ENCODE peak calls at places on chromosomes 11 and 22, in eight cellular contexts. One of them, this sample, is unnamed.
A peak's percentile ranks its signal among the peaks of the same experiment; 100 is the strongest.

GRCh38 chr22:36334838-36335603 is 52.7 kb downstream of the MYH9 start:
- DNase-seq in islet precursor cell: peak; percentile 79
- DNase-seq in GM19239: no peak
- DNase-seq in coronary artery: no peak
- DNase-seq in spleen: peak; percentile 81
- DNase-seq in stimulated activated CD4-positive, alpha-beta T cell treated with anti-CD3 and anti-CD28 coated beads, Interleukin-2, amount 100 ng/mL, for 24 hours: peak; percentile 47
- DNase-seq in MM.1S: no peak
- DNase-seq in endothelial cell: no peak
- DNase-seq in this sample: no peak

GRCh38 chr22:50730941-50731661 is 6.9 kb upstream of the ACR start:
- DNase-seq in islet precursor cell: no peak
- DNase-seq in GM19239: no peak
- DNase-seq in coronary artery: no peak
- DNase-seq in spleen: peak; percentile 74
- DNase-seq in stimulated activated CD4-positive, alpha-beta T cell treated with anti-CD3 and anti-CD28 coated beads, Interleukin-2, amount 100 ng/mL, for 24 hours: no peak
- DNase-seq in MM.1S: no peak
- DNase-seq in endothelial cell: no peak
- DNase-seq in this sample: peak; percentile 90

GRCh38 chr22:32854351-32854804 is 52.9 kb downstream of the TIMP3 start:
- DNase-seq in islet precursor cell: no peak
- DNase-seq in GM19239: no peak
- DNase-seq in coronary artery: no peak
- DNase-seq in spleen: no peak
- DNase-seq in stimulated activated CD4-positive, alpha-beta T cell treated with anti-CD3 and anti-CD28 coated beads, Interleukin-2, amount 100 ng/mL, for 24 hours: no peak
- DNase-seq in MM.1S: no peak
- DNase-seq in endothelial cell: no peak
- DNase-seq in this sample: no peak

GRCh38 chr11:46391578-46392420 is at the start of gene CHRM4:
- DNase-seq in islet precursor cell: peak; percentile 88
- DNase-seq in GM19239: peak; percentile 53
- DNase-seq in coronary artery: no peak
- DNase-seq in spleen: peak; percentile 75
- DNase-seq in stimulated activated CD4-positive, alpha-beta T cell treated with anti-CD3 and anti-CD28 coated beads, Interleukin-2, amount 100 ng/mL, for 24 hours: no peak
- DNase-seq in MM.1S: no peak
- DNase-seq in endothelial cell: peak; percentile 64
- DNase-seq in this sample: no peak

GRCh38 chr22:37077802-37078448 is 26.4 kb downstream of the KCTD17 start:
- DNase-seq in islet precursor cell: peak; percentile 77
- DNase-seq in GM19239: peak; percentile 90
- DNase-seq in coronary artery: no peak
- DNase-seq in spleen: peak; percentile 93
- DNase-seq in stimulated activated CD4-positive, alpha-beta T cell treated with anti-CD3 and anti-CD28 coated beads, Interleukin-2, amount 100 ng/mL, for 24 hours: peak; percentile 92
- DNase-seq in MM.1S: peak; percentile 48
- DNase-seq in endothelial cell: peak; percentile 84
- DNase-seq in this sample: no peak

GRCh38 chr11:14904745-14905103 is 12.7 kb upstream of the CYP2R1 start:
- DNase-seq in islet precursor cell: peak; percentile 81
- DNase-seq in GM19239: peak; percentile 43
- DNase-seq in coronary artery: peak; percentile 77
- DNase-seq in spleen: peak; percentile 97
- DNase-seq in stimulated activated CD4-positive, alpha-beta T cell treated with anti-CD3 and anti-CD28 coated beads, Interleukin-2, amount 100 ng/mL, for 24 hours: peak; percentile 89
- DNase-seq in MM.1S: peak; percentile 79
- DNase-seq in endothelial cell: peak; percentile 87
- DNase-seq in this sample: no peak

GRCh38 chr22:45308624-45309421 is 911 bp upstream of the FAM118A start:
- DNase-seq in islet precursor cell: no peak
- DNase-seq in GM19239: no peak
- DNase-seq in coronary artery: no peak
- DNase-seq in spleen: peak; percentile 87
- DNase-seq in stimulated activated CD4-positive, alpha-beta T cell treated with anti-CD3 and anti-CD28 coated beads, Interleukin-2, amount 100 ng/mL, for 24 hours: peak; percentile 33
- DNase-seq in MM.1S: no peak
- DNase-seq in endothelial cell: no peak
- DNase-seq in this sample: no peak

GRCh38 chr11:35649984-35650383 is 12.6 kb upstream of the TRIM44 start:
- DNase-seq in islet precursor cell: no peak
- DNase-seq in GM19239: no peak
- DNase-seq in coronary artery: no peak
- DNase-seq in spleen: no peak
- DNase-seq in stimulated activated CD4-positive, alpha-beta T cell treated with anti-CD3 and anti-CD28 coated beads, Interleukin-2, amount 100 ng/mL, for 24 hours: no peak
- DNase-seq in MM.1S: no peak
- DNase-seq in endothelial cell: no peak
- DNase-seq in this sample: no peak

GRCh38 chr11:16611395-16612233 is 126.8 kb upstream of the C11orf58 start:
- DNase-seq in islet precursor cell: peak; percentile 75
- DNase-seq in GM19239: no peak
- DNase-seq in coronary artery: no peak
- DNase-seq in spleen: no peak
- DNase-seq in stimulated activated CD4-positive, alpha-beta T cell treated with anti-CD3 and anti-CD28 coated beads, Interleukin-2, amount 100 ng/mL, for 24 hours: no peak
- DNase-seq in MM.1S: no peak
- DNase-seq in endothelial cell: no peak
- DNase-seq in this sample: no peak

GRCh38 chr22:26403827-26404226 is 25.2 kb upstream of the ASPHD2 start:
- DNase-seq in islet precursor cell: no peak
- DNase-seq in GM19239: no peak
- DNase-seq in coronary artery: no peak
- DNase-seq in spleen: no peak
- DNase-seq in stimulated activated CD4-positive, alpha-beta T cell treated with anti-CD3 and anti-CD28 coated beads, Interleukin-2, amount 100 ng/mL, for 24 hours: no peak
- DNase-seq in MM.1S: no peak
- DNase-seq in endothelial cell: no peak
- DNase-seq in this sample: no peak

GRCh38 chr11:126992065-126992803 is 8.3 kb downstream of the KIRREL3 start:
- DNase-seq in islet precursor cell: peak; percentile 78
- DNase-seq in GM19239: no peak
- DNase-seq in coronary artery: no peak
- DNase-seq in spleen: no peak
- DNase-seq in stimulated activated CD4-positive, alpha-beta T cell treated with anti-CD3 and anti-CD28 coated beads, Interleukin-2, amount 100 ng/mL, for 24 hours: no peak
- DNase-seq in MM.1S: no peak
- DNase-seq in endothelial cell: no peak
- DNase-seq in this sample: no peak

GRCh38 chr11:87215236-87215635 is 177.5 kb downstream of the TMEM135 start:
- DNase-seq in islet precursor cell: no peak
- DNase-seq in GM19239: no peak
- DNase-seq in coronary artery: no peak
- DNase-seq in spleen: no peak
- DNase-seq in stimulated activated CD4-positive, alpha-beta T cell treated with anti-CD3 and anti-CD28 coated beads, Interleukin-2, amount 100 ng/mL, for 24 hours: no peak
- DNase-seq in MM.1S: no peak
- DNase-seq in endothelial cell: no peak
- DNase-seq in this sample: no peak

GRCh38 chr11:30150425-30150824 is 80.4 kb upstream of the FSHB start:
- DNase-seq in islet precursor cell: no peak
- DNase-seq in GM19239: no peak
- DNase-seq in coronary artery: no peak
- DNase-seq in spleen: no peak
- DNase-seq in stimulated activated CD4-positive, alpha-beta T cell treated with anti-CD3 and anti-CD28 coated beads, Interleukin-2, amount 100 ng/mL, for 24 hours: no peak
- DNase-seq in MM.1S: no peak
- DNase-seq in endothelial cell: no peak
- DNase-seq in this sample: no peak

GRCh38 chr11:119134389-119134978 is 13.1 kb downstream of the HINFP start:
- DNase-seq in islet precursor cell: no peak
- DNase-seq in GM19239: no peak
- DNase-seq in coronary artery: no peak
- DNase-seq in spleen: no peak
- DNase-seq in stimulated activated CD4-positive, alpha-beta T cell treated with anti-CD3 and anti-CD28 coated beads, Interleukin-2, amount 100 ng/mL, for 24 hours: no peak
- DNase-seq in MM.1S: no peak
- DNase-seq in endothelial cell: no peak
- DNase-seq in this sample: no peak

GRCh38 chr11:15864021-15864805 is 492.1 kb downstream of the SOX6 start:
- DNase-seq in islet precursor cell: no peak
- DNase-seq in GM19239: no peak
- DNase-seq in coronary artery: peak; percentile 56
- DNase-seq in spleen: no peak
- DNase-seq in stimulated activated CD4-positive, alpha-beta T cell treated with anti-CD3 and anti-CD28 coated beads, Interleukin-2, amount 100 ng/mL, for 24 hours: no peak
- DNase-seq in MM.1S: no peak
- DNase-seq in endothelial cell: no peak
- DNase-seq in this sample: no peak

GRCh38 chr11:61799665-61800284 is 7.1 kb downstream of the FEN1 start:
- DNase-seq in islet precursor cell: no peak
- DNase-seq in GM19239: no peak
- DNase-seq in coronary artery: no peak
- DNase-seq in spleen: no peak
- DNase-seq in stimulated activated CD4-positive, alpha-beta T cell treated with anti-CD3 and anti-CD28 coated beads, Interleukin-2, amount 100 ng/mL, for 24 hours: no peak
- DNase-seq in MM.1S: no peak
- DNase-seq in endothelial cell: no peak
- DNase-seq in this sample: peak; percentile 15

GRCh38 chr11:66326261-66327111 is 9.6 kb upstream of the CD248 start:
- DNase-seq in islet precursor cell: peak; percentile 78
- DNase-seq in GM19239: no peak
- DNase-seq in coronary artery: no peak
- DNase-seq in spleen: no peak
- DNase-seq in stimulated activated CD4-positive, alpha-beta T cell treated with anti-CD3 and anti-CD28 coated beads, Interleukin-2, amount 100 ng/mL, for 24 hours: no peak
- DNase-seq in MM.1S: no peak
- DNase-seq in endothelial cell: no peak
- DNase-seq in this sample: no peak

GRCh38 chr11:130609121-130610035 is 160.9 kb downstream of the ADAMTS15 start:
- DNase-seq in islet precursor cell: no peak
- DNase-seq in GM19239: no peak
- DNase-seq in coronary artery: peak; percentile 97
- DNase-seq in spleen: no peak
- DNase-seq in stimulated activated CD4-positive, alpha-beta T cell treated with anti-CD3 and anti-CD28 coated beads, Interleukin-2, amount 100 ng/mL, for 24 hours: no peak
- DNase-seq in MM.1S: no peak
- DNase-seq in endothelial cell: no peak
- DNase-seq in this sample: no peak

GRCh38 chr22:39481595-39481994 is 20.5 kb upstream of the MIEF1 start:
- DNase-seq in islet precursor cell: no peak
- DNase-seq in GM19239: no peak
- DNase-seq in coronary artery: no peak
- DNase-seq in spleen: no peak
- DNase-seq in stimulated activated CD4-positive, alpha-beta T cell treated with anti-CD3 and anti-CD28 coated beads, Interleukin-2, amount 100 ng/mL, for 24 hours: no peak
- DNase-seq in MM.1S: no peak
- DNase-seq in endothelial cell: no peak
- DNase-seq in this sample: no peak

GRCh38 chr11:132943325-132943736 is 589.0 kb downstream of the OPCML start:
- DNase-seq in islet precursor cell: no peak
- DNase-seq in GM19239: no peak
- DNase-seq in coronary artery: no peak
- DNase-seq in spleen: no peak
- DNase-seq in stimulated activated CD4-positive, alpha-beta T cell treated with anti-CD3 and anti-CD28 coated beads, Interleukin-2, amount 100 ng/mL, for 24 hours: no peak
- DNase-seq in MM.1S: no peak
- DNase-seq in endothelial cell: no peak
- DNase-seq in this sample: no peak

GRCh38 chr11:23840872-23841271 is 656.0 kb upstream of the LUZP2 start:
- DNase-seq in islet precursor cell: no peak
- DNase-seq in GM19239: no peak
- DNase-seq in coronary artery: no peak
- DNase-seq in spleen: no peak
- DNase-seq in stimulated activated CD4-positive, alpha-beta T cell treated with anti-CD3 and anti-CD28 coated beads, Interleukin-2, amount 100 ng/mL, for 24 hours: no peak
- DNase-seq in MM.1S: no peak
- DNase-seq in endothelial cell: no peak
- DNase-seq in this sample: no peak

GRCh38 chr11:76371170-76371569 is 9.8 kb downstream of the THAP12 start:
- DNase-seq in islet precursor cell: no peak
- DNase-seq in GM19239: no peak
- DNase-seq in coronary artery: no peak
- DNase-seq in spleen: no peak
- DNase-seq in stimulated activated CD4-positive, alpha-beta T cell treated with anti-CD3 and anti-CD28 coated beads, Interleukin-2, amount 100 ng/mL, for 24 hours: peak; percentile 49
- DNase-seq in MM.1S: no peak
- DNase-seq in endothelial cell: no peak
- DNase-seq in this sample: no peak

GRCh38 chr11:7595016-7595869 is 78.1 kb downstream of the CYB5R2 start:
- DNase-seq in islet precursor cell: no peak
- DNase-seq in GM19239: no peak
- DNase-seq in coronary artery: peak; percentile 47
- DNase-seq in spleen: no peak
- DNase-seq in stimulated activated CD4-positive, alpha-beta T cell treated with anti-CD3 and anti-CD28 coated beads, Interleukin-2, amount 100 ng/mL, for 24 hours: no peak
- DNase-seq in MM.1S: no peak
- DNase-seq in endothelial cell: no peak
- DNase-seq in this sample: no peak

GRCh38 chr11:68692115-68692514 is 7.8 kb downstream of the GAL start:
- DNase-seq in islet precursor cell: peak; percentile 25
- DNase-seq in GM19239: no peak
- DNase-seq in coronary artery: no peak
- DNase-seq in spleen: no peak
- DNase-seq in stimulated activated CD4-positive, alpha-beta T cell treated with anti-CD3 and anti-CD28 coated beads, Interleukin-2, amount 100 ng/mL, for 24 hours: no peak
- DNase-seq in MM.1S: no peak
- DNase-seq in endothelial cell: no peak
- DNase-seq in this sample: no peak

GRCh38 chr11:78946945-78947914 is 372.6 kb upstream of the NARS2 start:
- DNase-seq in islet precursor cell: no peak
- DNase-seq in GM19239: no peak
- DNase-seq in coronary artery: no peak
- DNase-seq in spleen: no peak
- DNase-seq in stimulated activated CD4-positive, alpha-beta T cell treated with anti-CD3 and anti-CD28 coated beads, Interleukin-2, amount 100 ng/mL, for 24 hours: no peak
- DNase-seq in MM.1S: no peak
- DNase-seq in endothelial cell: no peak
- DNase-seq in this sample: no peak

This sample was measured in chondrocyte.